ENCODE peak calls at places on chromosomes 11 and 22, in four cellular contexts. U is HCT116, X is GM12878, I is IMR-90. B is an unnamed sample.

GRCh38 chr11:70556884-70557741 is 158.8 kb downstream of the CTTN start:
- DNase-seq in U (peak), I (no peak), X (no peak), B (no peak)

GRCh38 chr22:32789797-32790620 is 11.5 kb upstream of the TIMP3 start:
- DNase-seq in X (no peak), I (no peak), U (no peak), B (no peak)

GRCh38 chr11:67632175-67632981 is 2.6 kb upstream of the NUDT8 start:
- DNase-seq in I (no peak), X (no peak), U (no peak), B (no peak)

GRCh38 chr22:35705141-35705540 is 12.5 kb upstream of the APOL5 start:
- DNase-seq in X (no peak), I (peak), U (no peak), B (no peak)

GRCh38 chr11:45590743-45591142 is 74.7 kb downstream of the CHST1 start:
- DNase-seq in U (no peak), X (no peak), I (no peak), B (no peak)

GRCh38 chr11:33500331-33500730 is 200.3 kb downstream of the C11orf91 start:
- DNase-seq in U (no peak), X (no peak), I (peak), B (no peak)

GRCh38 chr22:29713156-29713715 is 6.6 kb upstream of the CABP7 start:
- DNase-seq in I (no peak), X (no peak), U (no peak), B (no peak)

GRCh38 chr11:80096736-80097135 is 655.9 kb upstream of the TENM4 start:
- DNase-seq in U (no peak), X (no peak), I (peak), B (no peak)

GRCh38 chr11:69834251-69834650 is 15.0 kb upstream of the FGF3 start:
- DNase-seq in X (no peak), U (no peak), I (no peak), B (no peak)

GRCh38 chr22:33921576-33922181 is 1.4 kb upstream of the LARGE1 start:
- DNase-seq in X (no peak), I (peak), U (no peak), B (no peak)

GRCh38 chr11:134911514-134912180 is 499.6 kb upstream of the B3GAT1 start:
- DNase-seq in U (no peak), I (no peak), X (no peak), B (no peak)

GRCh38 chr22:29994027-29994715 is 86.1 kb upstream of the HORMAD2 start:
- DNase-seq in I (peak), X (no peak), U (no peak), B (no peak)

GRCh38 chr11:117934526-117935307 is 5.5 kb upstream of the TMPRSS13 start:
- DNase-seq in I (no peak), U (no peak), X (no peak), B (no peak)

GRCh38 chr11:114181752-114182151 is 114.4 kb upstream of the NNMT start:
- DNase-seq in U (no peak), I (no peak), X (no peak), B (no peak)

GRCh38 chr11:93740031-93740801 is 1.1 kb downstream of the TAF1D start:
- DNase-seq in U (no peak), X (no peak), I (peak), B (no peak)

GRCh38 chr11:63444181-63444580 is 46.8 kb downstream of the PLAAT5 start:
- DNase-seq in X (no peak), I (no peak), U (no peak), B (no peak)

GRCh38 chr11:92332986-92333385 is 108.4 kb downstream of the FAT3 start:
- DNase-seq in X (no peak), I (peak), U (no peak), B (no peak)

GRCh38 chr11:61728940-61729219 is 23.6 kb upstream of the MYRF start:
- DNase-seq in X (no peak), I (peak), U (peak), B (no peak)

GRCh38 chr22:22380098-22381030 is 128.2 kb downstream of the ZNF280B start:
- DNase-seq in U (no peak), I (no peak), X (no peak), B (no peak)

GRCh38 chr22:44588348-44588747 is 90.3 kb upstream of the RTL6 start:
- DNase-seq in U (no peak), X (no peak), I (no peak), B (no peak)

GRCh38 chr11:12845739-12846358 is 163.3 kb upstream of the RASSF10 start:
- DNase-seq in I (peak), U (no peak), X (no peak), B (no peak)

GRCh38 chr22:46262449-46263207 is 515 bp downstream of the PKDREJ start:
- DNase-seq in I (peak), X (no peak), U (no peak), B (peak)

DNA sequence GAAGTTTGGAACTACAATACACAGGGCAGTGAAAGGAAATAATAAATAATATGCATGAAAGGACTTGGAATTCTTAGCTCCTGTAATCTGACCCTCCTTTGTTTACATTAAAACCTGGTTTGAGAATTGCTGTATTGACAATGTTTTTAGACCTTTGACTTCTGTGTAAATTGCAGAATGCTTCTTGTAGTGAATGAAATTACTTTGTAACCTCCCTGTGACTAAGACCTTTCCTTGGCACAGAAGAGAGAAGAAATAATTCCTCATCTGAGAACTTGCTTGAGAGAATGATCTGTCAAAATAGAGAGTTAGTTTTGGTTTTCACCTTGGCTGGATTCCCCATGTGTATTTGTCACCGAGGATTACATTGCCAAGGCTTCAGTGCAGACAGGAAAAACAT is 640.0 kb upstream of the ANO5 start:
- DNase-seq in U (no peak), I (no peak), X (no peak), B (no peak)
- TF ChIP-seq RAD21 in U (no peak), I (no peak), X (no peak), B (no peak)

GRCh38 chr22:38873469-38874411 is 1.7 kb upstream of the CBX6 start:
- DNase-seq in I (no peak), U (no peak), X (peak), B (peak)
- TF ChIP-seq RAD21 in I (no peak), U (no peak), X (no peak), B (no peak)

DNA sequence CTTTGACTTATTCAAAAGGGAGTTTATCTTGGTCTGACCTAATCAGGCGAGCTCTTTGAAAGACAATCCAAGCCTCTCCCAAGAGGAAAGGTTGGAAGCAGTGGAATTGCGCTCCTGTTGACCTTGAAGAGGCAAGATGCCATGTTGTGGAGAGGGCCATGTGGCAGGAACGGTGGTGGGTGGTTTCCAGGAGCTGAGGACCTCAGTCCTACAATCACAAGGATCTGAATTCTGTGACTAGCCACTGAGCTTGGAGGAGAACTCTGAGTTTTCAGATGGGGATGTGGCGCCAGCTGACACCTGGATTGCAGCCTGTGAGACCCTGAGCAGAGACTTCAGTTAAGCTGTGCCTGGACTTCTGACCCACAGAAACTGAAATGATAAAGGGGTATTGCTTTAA is 6.0 kb upstream of the CBX6 start:
- DNase-seq in U (no peak), I (no peak), X (no peak), B (no peak)
- TF ChIP-seq RAD21 in U (no peak), I (no peak), X (no peak), B (no peak)

DNA sequence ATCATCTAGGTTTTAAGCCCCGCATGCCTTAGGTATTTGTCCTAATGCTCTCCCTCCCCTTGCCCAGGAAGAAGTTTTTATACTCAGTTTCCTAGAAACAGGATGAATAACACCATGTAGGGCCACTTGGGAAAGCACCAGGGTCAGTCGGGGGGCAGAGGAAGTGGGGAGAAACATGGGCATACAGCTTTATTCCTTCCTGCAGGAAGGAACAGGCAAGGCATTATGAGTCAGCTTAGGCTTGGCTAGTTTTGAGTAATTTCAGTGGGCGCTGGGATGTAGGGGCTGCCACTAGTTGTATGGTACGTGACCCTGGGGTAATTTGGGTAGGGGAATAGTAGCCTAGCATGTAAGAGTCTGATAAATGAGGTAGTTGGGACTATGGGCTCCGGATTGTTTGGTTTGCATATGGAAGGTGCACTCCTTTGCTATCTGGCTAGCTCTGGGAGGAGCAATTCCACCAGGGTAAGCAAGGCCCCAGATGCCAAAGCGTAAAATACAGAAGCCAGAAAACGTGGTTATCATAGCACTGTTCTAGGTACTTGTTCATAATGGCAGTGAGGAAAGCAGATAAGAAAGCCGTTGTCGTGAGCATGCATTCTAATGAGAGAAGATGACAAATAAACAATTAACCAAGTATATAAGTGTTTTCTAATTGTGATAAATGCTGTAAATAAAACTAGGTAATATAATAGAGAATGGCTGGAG is 24.8 kb downstream of the ACER3 start:
- DNase-seq in I (peak), X (no peak), U (no peak), B (no peak)
- TF ChIP-seq RAD21 in I (no peak), X (no peak), U (no peak), B (no peak)

GRCh38 chr11:73389134-73389525 is 12.9 kb downstream of the RELT start:
- DNase-seq in U (no peak), X (no peak), I (no peak), B (no peak)

GRCh38 chr11:73387594-73388021 is 11.4 kb downstream of the RELT start:
- DNase-seq in X (no peak), I (no peak), U (no peak), B (no peak)

GRCh38 chr11:73389902-73390301 is 13.7 kb downstream of the RELT start:
- DNase-seq in U (no peak), X (no peak), I (no peak), B (no peak)

GRCh38 chr11:73386568-73386967 is 10.4 kb downstream of the RELT start:
- DNase-seq in X (no peak), U (no peak), I (no peak), B (no peak)

DNA sequence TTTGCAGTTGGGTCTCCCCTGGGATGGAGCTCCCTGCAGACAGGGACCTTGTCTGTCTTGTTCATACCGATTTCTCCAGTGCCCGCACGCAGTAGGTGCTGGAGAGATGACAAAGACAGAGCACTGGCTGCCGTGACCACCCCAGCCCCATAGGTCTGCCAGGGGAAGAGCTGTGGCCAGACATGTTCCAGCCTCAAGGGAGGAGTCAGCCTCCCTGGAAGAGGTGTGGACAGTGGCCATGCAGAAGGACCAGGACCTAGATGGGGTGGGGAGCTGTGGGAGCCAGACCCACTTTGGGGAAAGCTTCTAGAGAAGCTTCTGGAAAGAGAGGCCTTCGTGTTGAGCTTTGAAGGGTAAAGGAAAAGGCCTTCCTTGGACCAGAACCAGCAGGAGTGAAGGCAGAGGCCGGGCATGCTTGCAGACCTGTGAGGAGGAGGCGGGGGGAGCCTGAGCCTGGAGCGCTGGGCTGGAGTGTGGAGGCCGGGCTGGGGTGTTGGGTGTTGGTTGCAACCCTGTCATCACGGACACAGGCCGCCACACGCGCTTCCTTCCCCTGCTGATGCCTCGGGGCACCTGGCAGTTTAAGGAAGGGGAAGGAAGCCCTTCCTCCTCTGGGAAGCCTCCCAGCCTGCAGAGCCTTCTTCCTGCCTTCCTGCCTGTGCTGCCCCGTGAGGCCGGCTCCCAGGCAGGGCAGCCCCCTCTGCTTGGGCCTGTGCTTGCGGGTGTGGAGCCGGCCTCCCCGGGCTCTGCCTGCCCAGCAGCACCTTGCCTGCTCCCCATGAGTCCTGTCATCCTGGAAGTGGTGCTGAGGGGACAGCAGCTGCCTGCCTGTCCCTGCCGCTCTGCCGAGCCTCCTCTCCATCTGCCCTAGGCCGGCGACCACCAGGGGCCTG is 12.3 kb downstream of the RELT start:
- DNase-seq in X (no peak), U (no peak), I (no peak), B (no peak)
- TF ChIP-seq RAD21 in X (no peak), U (no peak), I (no peak), B (no peak)

GRCh38 chr22:17384612-17385345 is 15.5 kb downstream of the CECR2 start:
- DNase-seq in I (no peak), X (no peak), U (no peak), B (no peak)

GRCh38 chr22:17380711-17381087 is 11.4 kb downstream of the CECR2 start:
- DNase-seq in U (no peak), X (no peak), I (no peak), B (no peak)

GRCh38 chr22:17379939-17380710 is 10.9 kb downstream of the CECR2 start:
- DNase-seq in X (no peak), I (no peak), U (no peak), B (no peak)

GRCh38 chr22:17376950-17377349 is 7.7 kb downstream of the CECR2 start:
- DNase-seq in I (no peak), U (no peak), X (no peak), B (no peak)

DNA sequence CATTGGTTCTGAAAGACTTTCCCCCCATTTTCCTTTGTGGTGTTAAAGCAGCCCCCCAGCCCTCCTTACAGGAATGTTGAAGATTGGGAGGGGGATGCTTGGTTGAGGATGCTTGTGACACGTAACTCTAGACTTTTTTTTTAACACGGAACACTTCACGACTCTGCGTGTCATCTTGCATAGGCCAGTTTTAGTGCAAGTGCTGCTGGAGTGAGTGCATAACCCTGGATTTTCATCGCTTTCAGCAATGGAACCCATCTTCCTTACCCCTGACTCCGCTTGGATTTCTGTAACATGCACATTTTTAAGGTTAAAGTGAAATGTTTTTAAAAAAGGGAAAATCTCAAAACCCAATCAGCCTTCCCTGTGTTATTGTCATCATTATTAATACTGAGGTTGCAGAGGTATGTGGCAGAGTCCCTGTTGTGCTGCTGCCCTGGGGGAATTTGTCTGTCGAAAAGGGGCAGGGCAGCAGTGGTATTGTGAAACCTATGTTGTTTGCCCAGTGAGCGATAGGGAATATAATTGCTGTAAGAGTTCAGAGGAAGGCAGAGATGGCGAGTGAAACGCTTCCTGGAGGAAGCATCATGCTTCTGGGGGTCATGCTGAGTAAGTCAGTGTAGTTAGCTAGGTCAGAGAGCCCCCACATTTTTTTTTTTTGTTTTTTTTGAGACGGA is 12.1 kb downstream of the CECR2 start:
- DNase-seq in I (no peak), U (no peak), X (no peak), B (no peak)
- TF ChIP-seq RAD21 in I (no peak), U (no peak), X (no peak), B (no peak)

DNA sequence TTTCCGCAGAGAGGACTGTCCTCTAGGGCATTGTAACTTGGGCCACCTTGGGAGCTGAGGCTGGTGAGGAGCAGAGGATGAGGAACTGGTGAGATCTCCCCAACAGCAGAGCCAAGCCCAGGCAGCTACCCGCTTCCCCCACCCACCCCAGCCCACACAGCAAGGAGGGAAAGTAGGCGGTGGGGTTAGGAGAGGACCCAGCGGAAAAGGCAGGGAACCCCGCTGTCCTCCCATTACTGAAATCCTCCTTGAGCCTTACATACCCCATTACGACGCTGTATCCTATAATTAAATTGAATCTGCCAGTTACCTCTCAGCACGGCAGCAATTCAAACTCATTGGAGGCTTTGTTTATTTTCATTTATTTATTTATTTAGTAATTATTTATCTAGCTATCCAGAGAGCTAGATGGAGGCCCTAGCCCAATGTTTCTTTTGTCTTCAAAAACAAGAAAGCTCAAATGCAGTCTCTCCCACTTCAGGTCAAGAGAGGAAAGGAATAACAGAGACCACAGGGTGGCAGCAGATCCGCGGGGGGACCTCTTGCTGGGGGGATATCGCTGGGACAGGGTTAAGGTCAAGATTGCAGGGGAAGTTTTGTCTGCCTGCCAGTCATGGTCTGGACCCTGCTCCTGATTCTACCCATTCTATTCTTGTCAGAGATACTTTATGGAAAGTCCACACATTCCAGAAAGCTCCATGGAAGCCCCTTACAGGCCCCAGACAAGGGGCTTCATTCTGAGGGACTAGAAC is 218.0 kb downstream of the ST3GAL4 start:
- DNase-seq in I (no peak), X (no peak), U (no peak), B (no peak)
- TF ChIP-seq RAD21 in I (peak), X (no peak), U (no peak), B (peak)